ENCODE peak calls at places on chromosomes 5 and 9, in five cellular contexts. I, U, L, F and X are unnamed samples.

GRCh38 chr5:60352992-60353391 is 347.0 kb downstream of the DEPDC1B start:
- DNase-seq in F (no peak), L (no peak), U (no peak), I (no peak), X (no peak)

GRCh38 chr5:147743686-147744332 is 38.7 kb downstream of the JAKMIP2 start:
- DNase-seq in L (no peak), F (peak), U (no peak), I (no peak), X (no peak)

GRCh38 chr5:88480766-88481499 is 212.3 kb upstream of the TMEM161B start:
- DNase-seq in F (no peak), I (peak), U (no peak), L (peak), X (no peak)

GRCh38 chr9:78714591-78714990 is 417.7 kb downstream of the PSAT1 start:
- DNase-seq in F (no peak), L (peak), U (peak), I (peak), X (peak)

GRCh38 chr9:127224178-127224882 is 40.2 kb upstream of the GARNL3 start:
- DNase-seq in I (peak), F (peak), U (peak), L (peak), X (no peak)

GRCh38 chr5:142897328-142897727 is 127.2 kb downstream of the ARHGAP26 start:
- DNase-seq in F (no peak), U (no peak), L (no peak), I (no peak), X (no peak)

GRCh38 chr5:124747770-124748686 is 1.6 kb upstream of the ZNF608 start:
- DNase-seq in I (no peak), L (no peak), U (peak), F (no peak), X (no peak)

GRCh38 chr9:135032041-135032835 is 55.2 kb upstream of the OLFM1 start:
- DNase-seq in F (no peak), U (no peak), L (no peak), I (no peak), X (no peak)

GRCh38 chr9:127166651-127167524 is 44.5 kb upstream of the ANGPTL2 start:
- DNase-seq in U (peak), I (no peak), L (peak), F (no peak), X (no peak)

GRCh38 chr5:41625571-41625970 is 115.2 kb upstream of the PLCXD3 start:
- DNase-seq in L (no peak), F (no peak), I (no peak), U (no peak), X (no peak)

GRCh38 chr9:129894106-129894823 is 59.0 kb downstream of the USP20 start:
- DNase-seq in L (no peak), U (no peak), F (no peak), I (no peak), X (no peak)

GRCh38 chr5:143495823-143496275 is 92.4 kb upstream of the NR3C1 start:
- DNase-seq in F (peak), U (peak), I (peak), L (peak), X (no peak)

GRCh38 chr5:63959177-63959982 is 2.9 kb downstream of the HTR1A start:
- DNase-seq in L (no peak), U (no peak), I (no peak), F (no peak), X (no peak)